ENCODE peak calls at places on chromosome 6, in six cellular contexts. One of them, this sample, is unnamed.

GRCh38 chr6:49348561-49348960 is 114.5 kb downstream of the MMUT start:
- DNase-seq in OCI-LY7: no peak
- DNase-seq in cardiac muscle cell: no peak
- DNase-seq in MCF 10A: no peak
- DNase-seq in pancreas: no peak
- DNase-seq in WTC11: no peak
- DNase-seq in this sample: no peak

GRCh38 chr6:97440590-97441176 is 157.7 kb upstream of the MMS22L start:
- DNase-seq in OCI-LY7: peak
- DNase-seq in cardiac muscle cell: peak
- DNase-seq in pancreas: no peak
- DNase-seq in MCF 10A: peak
- DNase-seq in WTC11: peak
- DNase-seq in this sample: no peak

GRCh38 chr6:113376847-113377165 is 480.3 kb upstream of the MARCKS start:
- DNase-seq in WTC11: no peak
- DNase-seq in pancreas: no peak
- DNase-seq in MCF 10A: no peak
- DNase-seq in OCI-LY7: no peak
- DNase-seq in cardiac muscle cell: no peak
- DNase-seq in this sample: no peak

GRCh38 chr6:106477790-106478189 is 117.3 kb downstream of the CRYBG1 start:
- DNase-seq in WTC11: no peak
- DNase-seq in pancreas: no peak
- DNase-seq in OCI-LY7: no peak
- DNase-seq in MCF 10A: peak
- DNase-seq in cardiac muscle cell: no peak
- DNase-seq in this sample: no peak

GRCh38 chr6:3526962-3527796 is 70.3 kb upstream of the SLC22A23 start:
- DNase-seq in OCI-LY7: no peak
- DNase-seq in WTC11: no peak
- DNase-seq in pancreas: no peak
- DNase-seq in MCF 10A: peak
- DNase-seq in cardiac muscle cell: no peak
- DNase-seq in this sample: no peak

GRCh38 chr6:126721581-126722145 is 381.7 kb downstream of the CENPW start:
- DNase-seq in cardiac muscle cell: no peak
- DNase-seq in pancreas: no peak
- DNase-seq in OCI-LY7: no peak
- DNase-seq in WTC11: no peak
- DNase-seq in MCF 10A: peak
- DNase-seq in this sample: no peak

GRCh38 chr6:140230282-140230681 is 855.8 kb upstream of the CITED2 start:
- DNase-seq in MCF 10A: no peak
- DNase-seq in cardiac muscle cell: no peak
- DNase-seq in OCI-LY7: no peak
- DNase-seq in WTC11: no peak
- DNase-seq in pancreas: no peak
- DNase-seq in this sample: no peak

GRCh38 chr6:128848169-128848935 is 34.6 kb upstream of the LAMA2 start:
- DNase-seq in MCF 10A: no peak
- DNase-seq in WTC11: no peak
- DNase-seq in cardiac muscle cell: no peak
- DNase-seq in OCI-LY7: no peak
- DNase-seq in pancreas: no peak
- DNase-seq in this sample: no peak

GRCh38 chr6:28953039-28953872 is 29.5 kb upstream of the TRIM27 start:
- DNase-seq in WTC11: peak
- DNase-seq in pancreas: no peak
- DNase-seq in MCF 10A: peak
- DNase-seq in OCI-LY7: peak
- DNase-seq in cardiac muscle cell: peak
- DNase-seq in this sample: no peak

GRCh38 chr6:163337958-163338357 is 76.6 kb upstream of the QKI start:
- DNase-seq in pancreas: no peak
- DNase-seq in WTC11: no peak
- DNase-seq in cardiac muscle cell: no peak
- DNase-seq in OCI-LY7: no peak
- DNase-seq in MCF 10A: peak
- DNase-seq in this sample: no peak

GRCh38 chr6:51489133-51489532 is 598.3 kb downstream of the PKHD1 start:
- DNase-seq in WTC11: no peak
- DNase-seq in OCI-LY7: no peak
- DNase-seq in cardiac muscle cell: no peak
- DNase-seq in MCF 10A: peak
- DNase-seq in pancreas: no peak
- DNase-seq in this sample: no peak

GRCh38 chr6:170098428-170099170 is 192.3 kb downstream of the DLL1 start:
- DNase-seq in pancreas: peak
- DNase-seq in OCI-LY7: no peak
- DNase-seq in cardiac muscle cell: no peak
- DNase-seq in WTC11: no peak
- DNase-seq in MCF 10A: no peak
- DNase-seq in this sample: peak

GRCh38 chr6:111184827-111185567 is 97.7 kb downstream of the SLC16A10 start:
- DNase-seq in pancreas: no peak
- DNase-seq in WTC11: no peak
- DNase-seq in OCI-LY7: no peak
- DNase-seq in MCF 10A: no peak
- DNase-seq in cardiac muscle cell: no peak
- DNase-seq in this sample: no peak

GRCh38 chr6:44260451-44261297 is 3.3 kb upstream of the SLC35B2 start:
- DNase-seq in cardiac muscle cell: no peak
- DNase-seq in MCF 10A: no peak
- DNase-seq in pancreas: no peak
- DNase-seq in WTC11: no peak
- DNase-seq in OCI-LY7: no peak
- DNase-seq in this sample: no peak

GRCh38 chr6:149852180-149852579 is 12.0 kb downstream of the LRP11 start:
- DNase-seq in pancreas: no peak
- DNase-seq in OCI-LY7: peak
- DNase-seq in cardiac muscle cell: no peak
- DNase-seq in MCF 10A: peak
- DNase-seq in WTC11: no peak
- DNase-seq in this sample: peak

GRCh38 chr6:50257322-50257721 is 207.6 kb upstream of the DEFB112 start:
- DNase-seq in WTC11: no peak
- DNase-seq in cardiac muscle cell: no peak
- DNase-seq in MCF 10A: no peak
- DNase-seq in pancreas: no peak
- DNase-seq in OCI-LY7: no peak
- DNase-seq in this sample: no peak

GRCh38 chr6:27161946-27162603 is 85.4 kb upstream of the PRSS16 start:
- DNase-seq in pancreas: no peak
- DNase-seq in cardiac muscle cell: peak
- DNase-seq in OCI-LY7: peak
- DNase-seq in MCF 10A: peak
- DNase-seq in WTC11: no peak
- DNase-seq in this sample: no peak
- TF ChIP-seq CTCF in pancreas: peak
- TF ChIP-seq CTCF in cardiac muscle cell: peak
- TF ChIP-seq CTCF in OCI-LY7: peak
- TF ChIP-seq CTCF in MCF 10A: peak
- TF ChIP-seq CTCF in WTC11: peak
- TF ChIP-seq CTCF in this sample: peak

GRCh38 chr6:5302995-5303622 is 41.8 kb downstream of the FARS2 start:
- DNase-seq in cardiac muscle cell: peak
- DNase-seq in MCF 10A: peak
- DNase-seq in OCI-LY7: peak
- DNase-seq in pancreas: peak
- DNase-seq in WTC11: peak
- DNase-seq in this sample: no peak
- TF ChIP-seq CTCF in cardiac muscle cell: peak
- TF ChIP-seq CTCF in MCF 10A: peak
- TF ChIP-seq CTCF in OCI-LY7: peak
- TF ChIP-seq CTCF in pancreas: peak
- TF ChIP-seq CTCF in WTC11: peak
- TF ChIP-seq CTCF in this sample: peak

GRCh38 chr6:132731086-132731485 is 17.2 kb upstream of the VNN1 start:
- DNase-seq in cardiac muscle cell: no peak
- DNase-seq in pancreas: no peak
- DNase-seq in OCI-LY7: no peak
- DNase-seq in WTC11: no peak
- DNase-seq in MCF 10A: no peak
- DNase-seq in this sample: no peak

GRCh38 chr6:132733814-132734213 is 20.0 kb upstream of the VNN1 start:
- DNase-seq in pancreas: no peak
- DNase-seq in MCF 10A: peak
- DNase-seq in WTC11: no peak
- DNase-seq in OCI-LY7: no peak
- DNase-seq in cardiac muscle cell: no peak
- DNase-seq in this sample: no peak

GRCh38 chr6:132733288-132733687 is 19.4 kb upstream of the VNN1 start:
- DNase-seq in OCI-LY7: no peak
- DNase-seq in MCF 10A: no peak
- DNase-seq in WTC11: no peak
- DNase-seq in cardiac muscle cell: no peak
- DNase-seq in pancreas: no peak
- DNase-seq in this sample: no peak

GRCh38 chr6:132736239-132736638 is 21.5 kb downstream of the VNN2 start:
- DNase-seq in OCI-LY7: no peak
- DNase-seq in WTC11: no peak
- DNase-seq in pancreas: no peak
- DNase-seq in cardiac muscle cell: no peak
- DNase-seq in MCF 10A: peak
- DNase-seq in this sample: no peak

GRCh38 chr6:132734694-132735236 is 20.9 kb upstream of the VNN1 start:
- DNase-seq in OCI-LY7: no peak
- DNase-seq in WTC11: no peak
- DNase-seq in MCF 10A: peak
- DNase-seq in cardiac muscle cell: peak
- DNase-seq in pancreas: no peak
- DNase-seq in this sample: no peak
- TF ChIP-seq CTCF in OCI-LY7: peak
- TF ChIP-seq CTCF in WTC11: no peak
- TF ChIP-seq CTCF in MCF 10A: peak
- TF ChIP-seq CTCF in cardiac muscle cell: peak
- TF ChIP-seq CTCF in pancreas: no peak
- TF ChIP-seq CTCF in this sample: no peak

GRCh38 chr6:158778005-158778527 is 41.1 kb downstream of the EZR start:
- DNase-seq in MCF 10A: no peak
- DNase-seq in OCI-LY7: no peak
- DNase-seq in WTC11: no peak
- DNase-seq in cardiac muscle cell: no peak
- DNase-seq in pancreas: no peak
- DNase-seq in this sample: no peak
- TF ChIP-seq CTCF in MCF 10A: no peak
- TF ChIP-seq CTCF in OCI-LY7: no peak
- TF ChIP-seq CTCF in WTC11: no peak
- TF ChIP-seq CTCF in cardiac muscle cell: no peak
- TF ChIP-seq CTCF in pancreas: no peak
- TF ChIP-seq CTCF in this sample: no peak